ENCODE peak calls at places on chromosomes 2 and 18, in nine cellular contexts. J is CD8-positive, alpha-beta memory T cell; U is heart right ventricle; I is gastrocnemius medialis; D is A549; A is adrenal gland; C is left ventricle myocardium inferior; Q is PC-3; G is K562. F is an unnamed sample.
A peak's percentile ranks its signal among the peaks of the same experiment; 100 is the strongest.

GRCh38 chr2:25814681-25815080 is 63.6 kb downstream of the ASXL2 start:
- DNase-seq in J (no peak), U (no peak), I (no peak), D (no peak), A (no peak), C (no peak), Q (peak; percentile 41), G (no peak), F (no peak)

GRCh38 chr18:51211552-51211951 is 14.1 kb upstream of the MEX3C start:
- DNase-seq in J (peak; percentile 69), U (peak; percentile 16), I (no peak), D (no peak), A (no peak), C (no peak), Q (peak; percentile 52), G (no peak), F (no peak)

GRCh38 chr2:29129586-29130281 is 14.5 kb downstream of the CLIP4 start:
- DNase-seq in J (no peak), U (no peak), I (no peak), D (no peak), A (no peak), C (no peak), Q (peak; percentile 41), G (no peak), F (no peak)

GRCh38 chr2:25446122-25446521 is 104.4 kb upstream of the DNMT3A start:
- DNase-seq in J (no peak), U (no peak), I (no peak), D (no peak), A (no peak), C (no peak), Q (no peak), G (no peak), F (no peak)

GRCh38 chr2:230325316-230326243 is 1.4 kb upstream of the SP140L start:
- DNase-seq in J (no peak), U (no peak), I (no peak), D (no peak), A (no peak), C (no peak), Q (no peak), G (no peak), F (no peak)

GRCh38 chr2:147551331-147551730 is 293.5 kb upstream of the ACVR2A start:
- DNase-seq in J (no peak), U (no peak), I (no peak), D (no peak), A (no peak), C (no peak), Q (no peak), G (no peak), F (no peak)

GRCh38 chr2:204503869-204504268 is 41.4 kb upstream of the PARD3B start:
- DNase-seq in J (no peak), U (no peak), I (no peak), D (no peak), A (no peak), C (no peak), Q (no peak), G (no peak), F (no peak)

GRCh38 chr2:144595279-144595678 is 75.4 kb upstream of the ZEB2 start:
- DNase-seq in J (no peak), U (no peak), I (no peak), D (no peak), A (no peak), C (no peak), Q (no peak), G (peak; percentile 36), F (no peak)

GRCh38 chr2:64214281-64215115 is 70.3 kb upstream of the PELI1 start:
- DNase-seq in J (peak; percentile 30), U (no peak), I (no peak), D (no peak), A (no peak), C (no peak), Q (no peak), G (no peak), F (no peak)

GRCh38 chr2:61272421-61273070 is 110.6 kb downstream of the C2orf74 start:
- DNase-seq in J (no peak), U (no peak), I (no peak), D (no peak), A (no peak), C (no peak), Q (no peak), G (no peak), F (no peak)

GRCh38 chr2:33210626-33211025 is 263.9 kb downstream of the LTBP1 start:
- DNase-seq in J (no peak), U (no peak), I (no peak), D (peak; percentile 49), A (no peak), C (no peak), Q (peak; percentile 89), G (no peak), F (no peak)

GRCh38 chr2:181741756-181742155 is 61.4 kb upstream of the NEUROD1 start:
- DNase-seq in J (no peak), U (no peak), I (no peak), D (no peak), A (no peak), C (no peak), Q (peak; percentile 79), G (no peak), F (no peak)

GRCh38 chr18:74834424-74835309 is 237.0 kb downstream of the ZNF407 start:
- DNase-seq in J (no peak), U (no peak), I (no peak), D (no peak), A (no peak), C (no peak), Q (peak; percentile 48), G (no peak), F (no peak)

GRCh38 chr18:56565596-56566355 is 72.6 kb downstream of the TXNL1 start:
- DNase-seq in J (no peak), U (no peak), I (peak; percentile 28), D (no peak), A (no peak), C (no peak), Q (peak; percentile 67), G (no peak), F (no peak)

GRCh38 chr2:238926761-238927611 is 79.1 kb downstream of the TWIST2 start:
- DNase-seq in J (no peak), U (no peak), I (no peak), D (no peak), A (no peak), C (no peak), Q (no peak), G (no peak), F (no peak)

GRCh38 chr18:34322365-34323289 is 97.9 kb upstream of the NOL4 start:
- DNase-seq in J (no peak), U (peak; percentile 15), I (no peak), D (no peak), A (peak; percentile 52), C (peak; percentile 24), Q (peak; percentile 41), G (no peak), F (peak; percentile 39)

DNA sequence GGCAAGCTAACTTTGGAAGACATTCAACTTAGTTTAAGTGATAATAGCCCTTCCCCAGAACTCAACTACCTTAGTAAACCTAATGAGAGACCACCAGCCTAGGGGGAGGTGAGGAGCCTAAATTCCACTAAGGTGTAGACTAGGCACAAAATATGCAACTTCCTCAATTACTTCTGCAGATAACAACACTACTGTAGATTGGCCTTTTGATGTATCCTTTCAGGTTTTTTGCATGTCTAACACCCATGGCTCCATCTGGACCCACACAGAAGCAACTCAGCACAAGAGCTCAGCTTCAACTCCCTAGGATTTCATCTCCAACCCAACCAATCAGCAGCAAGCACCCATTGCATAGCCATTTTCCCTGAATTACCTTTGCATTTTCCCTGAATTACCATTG is 353.3 kb downstream of the AKAIN1 start:
- DNase-seq in J (no peak), U (no peak), I (no peak), D (no peak), A (no peak), C (no peak), Q (no peak), G (no peak), F (no peak)
- H3K9me3 ChIP-seq in J (peaks cover 3% of the 10 kb centered on the region), U (no peaks in the 10 kb centered on the region), I (no peaks in the 10 kb centered on the region), D (no peaks in the 10 kb centered on the region), A (no peaks in the 10 kb centered on the region), C (peaks cover 4% of the 10 kb centered on the region), Q (peaks cover 16% of the 10 kb centered on the region), G (peaks cover 3% of the 10 kb centered on the region), F (no peaks in the 10 kb centered on the region)

DNA sequence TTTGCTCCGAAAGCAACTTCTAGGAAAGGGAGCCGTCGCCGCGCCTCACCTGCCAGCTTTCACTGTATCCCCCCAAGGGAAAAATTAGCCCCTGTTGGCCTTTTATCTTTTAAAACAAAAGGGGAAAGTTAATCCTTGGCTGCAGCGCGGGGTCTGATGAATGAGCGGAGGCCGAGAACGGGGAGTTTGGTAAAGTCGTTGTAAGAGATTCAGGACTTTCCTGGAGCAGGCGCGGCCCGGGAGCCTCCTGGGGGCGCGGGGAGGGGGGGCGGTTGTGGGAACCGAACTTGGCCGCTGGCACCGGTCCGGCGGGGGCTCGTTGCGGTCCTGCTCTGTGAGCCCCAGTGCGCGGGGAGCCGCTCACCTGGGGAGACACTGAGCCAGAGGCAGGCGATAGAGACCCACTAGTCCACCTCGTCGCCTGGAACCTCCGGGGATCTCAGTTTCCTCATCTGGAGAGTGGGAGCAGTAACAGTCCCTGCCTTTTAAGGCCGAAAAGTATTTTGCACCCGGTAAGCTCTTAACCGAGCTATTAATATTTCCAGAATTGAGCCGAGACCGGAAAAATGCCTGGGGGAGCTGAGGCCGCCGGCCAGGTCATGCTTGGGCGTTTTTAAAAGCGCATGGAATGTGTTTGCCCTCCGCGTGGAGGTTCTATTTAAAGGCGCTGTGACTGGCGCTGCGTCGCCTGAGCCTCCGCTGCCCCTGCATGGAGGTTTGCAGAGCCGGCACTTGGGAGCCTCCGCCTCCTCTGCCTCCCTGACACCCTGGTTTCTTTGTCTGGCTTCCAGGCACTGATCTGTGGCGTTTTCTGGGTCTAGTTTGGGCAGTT is 1.1 kb downstream of the EFHD1 start:
- DNase-seq in J (no peak), U (peak; percentile 36), I (no peak), D (no peak), A (no peak), C (peak; percentile 33), Q (no peak), G (no peak), F (no peak)
- H3K4me3 ChIP-seq in J (no peak overlapping the region), U (peak overlapping the region; percentile 71), I (peak overlapping the region; percentile 71), D (peak overlapping the region; percentile 61), A (no peak overlapping the region), C (peak overlapping the region; percentile 76), Q (no peak overlapping the region), G (peak overlapping the region; percentile 48), F (peak overlapping the region; percentile 45)

DNA sequence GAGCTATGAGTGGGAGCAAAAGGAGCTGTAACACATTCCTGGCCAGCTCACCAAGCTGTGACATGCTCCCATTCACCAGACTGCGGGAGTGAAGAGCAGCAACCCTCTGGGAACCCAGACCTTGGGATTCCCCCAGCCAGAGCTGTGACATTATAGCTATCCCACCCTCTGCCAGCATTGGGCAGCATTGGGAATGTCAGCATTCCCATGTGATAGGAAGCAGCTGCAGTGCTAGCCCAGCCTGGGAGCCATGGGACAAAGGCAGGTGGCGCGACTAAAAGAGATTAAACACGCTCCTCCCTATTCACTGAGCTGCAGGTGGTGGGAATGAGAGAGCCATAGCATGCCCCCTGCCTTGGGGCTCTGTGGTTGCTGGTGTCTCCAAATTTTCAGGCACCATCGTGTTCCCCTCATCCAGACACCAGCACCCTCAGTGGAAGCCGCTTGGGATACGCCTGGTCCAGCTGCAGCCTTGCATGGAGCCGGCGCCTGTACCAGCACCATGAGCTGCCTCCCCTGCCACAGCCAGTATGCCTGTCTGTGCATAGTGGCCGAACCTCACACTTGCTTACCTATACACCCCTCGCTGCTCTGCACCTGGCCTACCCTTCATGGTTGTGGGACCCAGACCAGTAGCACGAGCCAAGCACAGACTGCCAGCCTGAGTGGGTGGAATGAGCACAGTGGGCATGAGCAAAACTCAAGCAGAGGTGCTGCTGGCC is 695.6 kb upstream of the GCFC2 start:
- DNase-seq in J (no peak), U (no peak), I (no peak), D (no peak), A (no peak), C (no peak), Q (no peak), G (no peak), F (no peak)
- H3K9me3 ChIP-seq in J (no peaks in the 10 kb centered on the region), U (no peaks in the 10 kb centered on the region), I (no peaks in the 10 kb centered on the region), D (peaks cover 7% of the 10 kb centered on the region), A (no peaks in the 10 kb centered on the region), C (peaks cover 8% of the 10 kb centered on the region), Q (peaks cover 7% of the 10 kb centered on the region), G (no peaks in the 10 kb centered on the region), F (no peaks in the 10 kb centered on the region)

GRCh38 chr18:12253517-12254136 is 534 bp upstream of the CIDEA start:
- DNase-seq in J (no peak), U (no peak), I (no peak), D (no peak), A (peak; percentile 52), C (peak; percentile 49), Q (no peak), G (no peak), F (no peak)
- H3K4me3 ChIP-seq in J (no peak overlapping the region), U (peak overlapping the region; percentile 46), I (peak overlapping the region; percentile 49), D (peak overlapping the region; percentile 30), A (no peak overlapping the region), C (peak overlapping the region; percentile 63), Q (no peak overlapping the region), G (no peak overlapping the region), F (peak overlapping the region; percentile 47)